ENCODE peak calls at places on chromosomes 2 and 18, in eight cellular contexts. F, L, S, R, B, A, P and G are unnamed samples.

GRCh38 chr18:23077493-23078256 is 57.6 kb upstream of the CABLES1 start:
- DNase-seq in F (no peak), L (peak), S (no peak), R (no peak), B (no peak), A (peak), P (no peak), G (no peak)

GRCh38 chr2:134401081-134401497 is 147.2 kb downstream of the MGAT5 start:
- DNase-seq in F (no peak), L (no peak), S (no peak), R (no peak), B (peak), A (peak), P (no peak), G (no peak)

GRCh38 chr18:36638224-36638623 is 190.6 kb downstream of the TPGS2 start:
- DNase-seq in F (no peak), L (no peak), S (no peak), R (no peak), B (no peak), A (no peak), P (no peak), G (no peak)

GRCh38 chr18:49447810-49448745 is 12.4 kb downstream of the DYM start:
- DNase-seq in F (no peak), L (peak), S (peak), R (peak), B (peak), A (peak), P (no peak), G (peak)

GRCh38 chr18:73099759-73100158 is 232.0 kb upstream of the NETO1 start:
- DNase-seq in F (no peak), L (no peak), S (no peak), R (no peak), B (no peak), A (no peak), P (no peak), G (no peak)

GRCh38 chr18:51196811-51197660 is 445 bp downstream of the MEX3C start:
- DNase-seq in F (peak), L (no peak), S (peak), R (peak), B (peak), A (no peak), P (peak), G (no peak)

GRCh38 chr2:161556440-161556839 is 67.8 kb upstream of the SLC4A10 start:
- DNase-seq in F (no peak), L (no peak), S (no peak), R (no peak), B (peak), A (no peak), P (no peak), G (no peak)

GRCh38 chr2:69169990-69170389 is 157.0 kb downstream of the ANTXR1 start:
- DNase-seq in F (no peak), L (no peak), S (no peak), R (no peak), B (no peak), A (no peak), P (no peak), G (no peak)

GRCh38 chr18:64330976-64331375 is 182.1 kb upstream of the LINC00305 start:
- DNase-seq in F (no peak), L (no peak), S (no peak), R (no peak), B (no peak), A (no peak), P (no peak), G (no peak)

GRCh38 chr18:62326646-62327348 is 1.7 kb downstream of the TNFRSF11A start:
- DNase-seq in F (no peak), L (no peak), S (no peak), R (no peak), B (no peak), A (no peak), P (no peak), G (no peak)

GRCh38 chr2:55581435-55581834 is 36.0 kb downstream of the PPP4R3B start:
- DNase-seq in F (no peak), L (no peak), S (no peak), R (peak), B (no peak), A (no peak), P (no peak), G (no peak)

GRCh38 chr18:2337552-2338141 is 233.7 kb downstream of the METTL4 start:
- DNase-seq in F (no peak), L (peak), S (peak), R (no peak), B (peak), A (no peak), P (no peak), G (no peak)

GRCh38 chr2:191869178-191869577 is 22.3 kb upstream of the CAVIN2 start:
- DNase-seq in F (no peak), L (no peak), S (no peak), R (peak), B (peak), A (no peak), P (peak), G (peak)

GRCh38 chr2:73063472-73063871 is 8.0 kb downstream of the SFXN5 start:
- DNase-seq in F (no peak), L (no peak), S (no peak), R (no peak), B (peak), A (no peak), P (no peak), G (no peak)

GRCh38 chr2:237669628-237670351 is 42.4 kb downstream of the LRRFIP1 start:
- DNase-seq in F (no peak), L (no peak), S (no peak), R (peak), B (peak), A (no peak), P (no peak), G (no peak)

GRCh38 chr2:140988597-140988996 is 1142.2 kb downstream of the LRP1B start:
- DNase-seq in F (no peak), L (no peak), S (no peak), R (no peak), B (peak), A (no peak), P (no peak), G (no peak)

GRCh38 chr2:100339823-100340222 is 17.5 kb upstream of the LONRF2 start:
- DNase-seq in F (no peak), L (no peak), S (no peak), R (no peak), B (no peak), A (no peak), P (no peak), G (no peak)

GRCh38 chr2:237591021-237591370 is 462 bp upstream of the RAB17 start:
- DNase-seq in F (no peak), L (no peak), S (no peak), R (peak), B (no peak), A (no peak), P (no peak), G (no peak)

GRCh38 chr2:25165992-25166618 is 2.3 kb downstream of the POMC start:
- DNase-seq in F (peak), L (peak), S (peak), R (peak), B (peak), A (no peak), P (no peak), G (no peak)

GRCh38 chr2:161870531-161870930 is 203.5 kb downstream of the DPP4 start:
- DNase-seq in F (no peak), L (no peak), S (no peak), R (no peak), B (no peak), A (no peak), P (no peak), G (no peak)

GRCh38 chr2:232476045-232476444 is 11.6 kb downstream of the ECEL1 start:
- DNase-seq in F (no peak), L (no peak), S (no peak), R (no peak), B (no peak), A (no peak), P (no peak), G (no peak)